ENCODE peak calls at places on chromosomes 4 and X, in eight cellular contexts. K is RWPE1, D is colonic mucosa, T is hypothalamus, J is KG1, E is memory B cell, X is uterus, Y is NCI-H2029. N is an unnamed sample.

GRCh38 chr4:3863841-3864734 is 97.9 kb downstream of the ADRA2C start:
- DNase-seq in K (no peak), D (no peak), T (no peak), J (no peak), E (no peak), X (no peak), Y (no peak), N (peak; percentile 56)

GRCh38 chr4:182809417-182810102 is 107.6 kb downstream of the DCTD start:
- DNase-seq in K (peak; percentile 27), D (no peak), T (no peak), J (no peak), E (no peak), X (no peak), Y (no peak), N (no peak)

GRCh38 chr4:55297346-55297745 is 48.7 kb upstream of the SRD5A3 start:
- DNase-seq in K (peak; percentile 24), D (no peak), T (no peak), J (no peak), E (no peak), X (no peak), Y (no peak), N (no peak)

GRCh38 chr4:162959056-162959455 is 207.6 kb downstream of the NAF1 start:
- DNase-seq in K (no peak), D (no peak), T (no peak), J (no peak), E (no peak), X (no peak), Y (no peak), N (no peak)

GRCh38 chrX:25028726-25029125 is 13.0 kb upstream of the ARX start:
- DNase-seq in K (peak; percentile 47), D (no peak), T (no peak), J (no peak), E (no peak), X (no peak), Y (no peak), N (no peak)

GRCh38 chr4:182730791-182731190 is 186.4 kb downstream of the DCTD start:
- DNase-seq in K (no peak), D (no peak), T (no peak), J (no peak), E (no peak), X (no peak), Y (no peak), N (no peak)

GRCh38 chr4:140150886-140151699 is 2.9 kb downstream of the MAML3 start:
- DNase-seq in K (peak; percentile 70), D (peak; percentile 94), T (peak; percentile 87), J (peak; percentile 88), E (peak; percentile 47), X (peak; percentile 96), Y (peak; percentile 95), N (peak; percentile 96)

GRCh38 chr4:151204925-151205524 is 71.9 kb upstream of the PRSS48 start:
- DNase-seq in K (no peak), D (no peak), T (no peak), J (no peak), E (no peak), X (no peak), Y (no peak), N (no peak)

GRCh38 chr4:37066149-37066548 is 178.4 kb upstream of the NWD2 start:
- DNase-seq in K (no peak), D (peak; percentile 60), T (no peak), J (no peak), E (no peak), X (no peak), Y (peak; percentile 38), N (no peak)

GRCh38 chr4:168325591-168325990 is 7.0 kb upstream of the DDX60 start:
- DNase-seq in K (no peak), D (no peak), T (no peak), J (no peak), E (no peak), X (no peak), Y (no peak), N (no peak)

GRCh38 chrX:112025753-112026152 is 56.8 kb downstream of the TRPC5 start:
- DNase-seq in K (no peak), D (no peak), T (no peak), J (no peak), E (no peak), X (no peak), Y (no peak), N (no peak)

GRCh38 chrX:134886201-134886600 is 104.6 kb upstream of the SMIM10 start:
- DNase-seq in K (peak; percentile 49), D (no peak), T (no peak), J (no peak), E (no peak), X (no peak), Y (no peak), N (no peak)

GRCh38 chr4:57044279-57044678 is 65.6 kb downstream of the POLR2B start:
- DNase-seq in K (no peak), D (no peak), T (no peak), J (no peak), E (no peak), X (no peak), Y (no peak), N (no peak)

GRCh38 chr4:71095141-71095939 is 101.9 kb downstream of the DCK start:
- DNase-seq in K (no peak), D (no peak), T (no peak), J (no peak), E (no peak), X (no peak), Y (no peak), N (no peak)

GRCh38 chr4:109967798-109968520 is 55.3 kb downstream of the EGF start:
- DNase-seq in K (peak; percentile 22), D (peak; percentile 36), T (no peak), J (no peak), E (no peak), X (no peak), Y (no peak), N (no peak)

GRCh38 chr4:55356991-55357461 is 11.0 kb downstream of the SRD5A3 start:
- DNase-seq in K (no peak), D (no peak), T (no peak), J (no peak), E (no peak), X (no peak), Y (peak; percentile 23), N (no peak)

GRCh38 chrX:69158166-69159040 is 6.8 kb downstream of the PJA1 start:
- DNase-seq in K (peak; percentile 46), D (peak; percentile 45), T (no peak), J (no peak), E (no peak), X (peak; percentile 74), Y (peak; percentile 42), N (peak; percentile 85)

GRCh38 chr4:144750348-144750747 is 104.4 kb downstream of the HHIP start:
- DNase-seq in K (no peak), D (no peak), T (no peak), J (no peak), E (no peak), X (no peak), Y (peak; percentile 28), N (no peak)

N was measured in sigmoid colon.